ENCODE peak calls at places on chromosomes 13 and 19, in four cellular contexts. B is GM12891, M is GM12878, G is K562. R is an unnamed sample.

GRCh38 chr13:81078048-81078447 is 737.1 kb upstream of the SPRY2 start:
- DNase-seq in G (no peak), M (no peak), B (no peak), R (no peak)

GRCh38 chr19:40813182-40813581 is 14.2 kb downstream of the EGLN2 start:
- DNase-seq in M (no peak), G (peak), B (no peak), R (no peak)

GRCh38 chr13:27599845-27600553 is 20.3 kb downstream of the LNX2 start:
- DNase-seq in M (no peak), G (peak), B (no peak), R (no peak)

GRCh38 chr19:13841339-13842293 is 35.3 kb upstream of the NANOS3 start:
- DNase-seq in G (no peak), B (no peak), M (no peak), R (peak)

GRCh38 chr19:751501-752341 is 809 bp downstream of the MISP start:
- DNase-seq in M (no peak), G (peak), B (no peak), R (no peak)

GRCh38 chr13:39895254-39895653 is 239.8 kb downstream of the COG6 start:
- DNase-seq in G (no peak), B (no peak), M (no peak), R (no peak)

GRCh38 chr13:30889196-30889690 is 16.8 kb upstream of the MEDAG start:
- DNase-seq in B (no peak), M (no peak), G (no peak), R (no peak)

GRCh38 chr19:39150807-39151206 is 25.2 kb downstream of the PAK4 start:
- DNase-seq in G (no peak), B (no peak), M (no peak), R (no peak)

GRCh38 chr13:21130116-21130515 is 46.2 kb downstream of the SKA3 start:
- DNase-seq in B (no peak), M (no peak), G (no peak), R (no peak)

GRCh38 chr13:109297628-109298027 is 488.8 kb downstream of the IRS2 start:
- DNase-seq in B (no peak), G (no peak), M (no peak), R (no peak)

GRCh38 chr19:13098291-13099072 is 4.2 kb downstream of the LYL1 start:
- DNase-seq in B (no peak), M (no peak), G (peak), R (peak)

GRCh38 chr13:47594833-47595232 is 406.2 kb downstream of the SUCLA2 start:
- DNase-seq in B (no peak), M (no peak), G (no peak), R (peak)

GRCh38 chr19:8086849-8087248 is 34.3 kb downstream of the CCL25 start:
- DNase-seq in B (no peak), M (no peak), G (no peak), R (no peak)

GRCh38 chr19:10288662-10289166 is 1.0 kb upstream of the ICAM5 start:
- DNase-seq in B (no peak), G (peak), M (no peak), R (no peak)

GRCh38 chr13:77874406-77874805 is 44.2 kb downstream of the EDNRB start:
- DNase-seq in B (no peak), G (no peak), M (no peak), R (no peak)

GRCh38 chr13:98585946-98586345 is 9.0 kb upstream of the STK24 start:
- DNase-seq in B (no peak), M (no peak), G (no peak), R (no peak)

GRCh38 chr19:34193439-34193838 is 21.1 kb downstream of the LSM14A start:
- DNase-seq in G (no peak), B (no peak), M (no peak), R (no peak)

GRCh38 chr19:43501661-43502418 is 2.7 kb downstream of the PHLDB3 start:
- DNase-seq in M (no peak), B (no peak), G (peak), R (no peak)

GRCh38 chr19:5356918-5357317 is 16.3 kb upstream of the PTPRS start:
- DNase-seq in G (no peak), M (no peak), B (no peak), R (no peak)

GRCh38 chr13:106468207-106468606 is 67.3 kb downstream of the EFNB2 start:
- DNase-seq in M (no peak), B (no peak), G (no peak), R (no peak)

GRCh38 chr19:35791814-35792279 is 16.5 kb downstream of the ARHGAP33 start:
- DNase-seq in M (no peak), B (no peak), G (no peak), R (no peak)

GRCh38 chr13:112032186-112032835 is 34.6 kb upstream of the SOX1 start:
- DNase-seq in M (no peak), G (no peak), B (no peak), R (no peak)

GRCh38 chr13:112029143-112029542 is 37.8 kb upstream of the SOX1 start:
- DNase-seq in G (no peak), M (no peak), B (no peak), R (no peak)

GRCh38 chr13:112034846-112035245 is 32.1 kb upstream of the SOX1 start:
- DNase-seq in B (no peak), M (no peak), G (no peak), R (no peak)
- TF ChIP-seq SPI1 in B (no peak), M (no peak), G (no peak), R (no peak)

GRCh38 chr13:96900992-96901391 is 93.3 kb downstream of the OXGR1 start:
- DNase-seq in B (no peak), M (no peak), G (no peak), R (no peak)
- TF ChIP-seq SPI1 in B (no peak), M (no peak), G (no peak), R (no peak)

GRCh38 chr19:53809518-53810186 is 14.5 kb downstream of the NLRP12 start:
- DNase-seq in G (peak), B (no peak), M (no peak), R (no peak)
- TF ChIP-seq SPI1 in G (no peak), B (no peak), M (no peak), R (no peak)

GRCh38 chr19:6580313-6580712 is 10.6 kb downstream of the CD70 start:
- DNase-seq in M (no peak), B (no peak), G (no peak), R (no peak)

GRCh38 chr19:6576869-6577281 is 14.1 kb downstream of the CD70 start:
- DNase-seq in G (peak), B (no peak), M (no peak), R (no peak)

GRCh38 chr19:6572217-6572616 is 18.7 kb downstream of the CD70 start:
- DNase-seq in G (no peak), B (no peak), M (no peak), R (peak)

GRCh38 chr19:6579450-6580178 is 11.3 kb downstream of the CD70 start:
- DNase-seq in M (no peak), G (no peak), B (no peak), R (no peak)

GRCh38 chr19:6577410-6578125 is 13.4 kb downstream of the CD70 start:
- DNase-seq in G (peak), B (no peak), M (peak), R (peak)
- TF ChIP-seq SPI1 in G (no peak), B (peak), M (peak), R (no peak)

GRCh38 chr13:113291997-113292862 is 4.8 kb upstream of the LAMP1 start:
- DNase-seq in B (no peak), G (peak), M (no peak), R (no peak)
- TF ChIP-seq SPI1 in B (no peak), G (no peak), M (no peak), R (no peak)

GRCh38 chr19:46111376-46111775 is 13.1 kb downstream of the IGFL3 start:
- DNase-seq in B (no peak), G (no peak), M (no peak), R (no peak)

GRCh38 chr19:46109876-46110275 is 14.6 kb downstream of the IGFL3 start:
- DNase-seq in M (no peak), B (no peak), G (no peak), R (no peak)

GRCh38 chr19:46112527-46112926 is 12.0 kb downstream of the IGFL3 start:
- DNase-seq in G (no peak), M (no peak), B (no peak), R (no peak)

DNA sequence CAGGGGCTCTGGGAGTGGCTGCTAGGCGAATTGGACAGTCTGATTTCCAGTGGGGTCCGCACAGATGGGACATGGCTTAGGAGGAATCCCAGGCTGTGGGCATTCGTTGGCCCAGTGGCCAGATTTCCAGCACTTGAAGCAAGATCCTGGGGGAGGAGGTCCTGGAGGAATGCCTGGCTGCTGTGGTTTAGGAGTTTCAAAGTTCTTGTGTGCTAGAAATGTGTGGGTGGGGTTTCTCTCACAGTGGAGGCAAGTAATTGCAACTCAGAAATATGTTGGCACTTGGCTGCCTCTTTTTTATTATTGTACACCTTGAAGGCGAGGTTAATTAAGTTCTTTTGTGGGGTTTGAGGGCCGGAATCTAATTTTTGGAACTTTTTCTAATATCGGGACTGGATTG is 17.1 kb downstream of the IGFL3 start:
- DNase-seq in B (no peak), G (no peak), M (no peak), R (no peak)
- TF ChIP-seq SPI1 in B (no peak), G (no peak), M (no peak), R (no peak)

GRCh38 chr13:87497426-87497825 is 173.7 kb upstream of the SLITRK5 start:
- DNase-seq in B (no peak), G (no peak), M (no peak), R (no peak)

DNA sequence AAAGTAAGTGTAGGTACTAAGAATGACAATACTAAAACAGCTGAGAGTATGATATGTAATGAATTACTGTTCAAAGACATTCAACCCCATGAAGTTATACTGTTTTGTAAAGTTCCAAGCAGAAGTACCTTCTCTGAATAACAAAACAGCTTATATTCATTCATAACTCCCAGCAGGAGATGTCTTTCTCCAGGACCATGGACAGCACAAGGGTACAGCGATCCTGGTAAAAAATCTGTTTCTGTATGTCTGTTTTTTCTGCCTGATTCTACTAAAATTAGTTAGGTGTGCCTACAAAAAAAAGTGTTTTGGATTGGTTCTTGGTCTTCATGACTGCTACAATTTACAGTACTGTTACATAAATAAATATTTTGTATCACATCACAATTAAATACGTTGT is 172.5 kb upstream of the SLITRK5 start:
- DNase-seq in M (no peak), G (no peak), B (no peak), R (no peak)
- TF ChIP-seq SPI1 in M (no peak), G (no peak), B (no peak), R (no peak)

GRCh38 chr13:49021953-49022352 is 46.2 kb downstream of the FNDC3A start:
- DNase-seq in G (no peak), M (no peak), B (no peak), R (no peak)

GRCh38 chr13:49020940-49021548 is 45.3 kb downstream of the FNDC3A start:
- DNase-seq in G (no peak), B (no peak), M (no peak), R (no peak)

GRCh38 chr13:49023441-49023840 is 47.7 kb downstream of the FNDC3A start:
- DNase-seq in G (no peak), M (no peak), B (no peak), R (no peak)

GRCh38 chr13:49020328-49020727 is 44.6 kb downstream of the FNDC3A start:
- DNase-seq in B (no peak), M (no peak), G (no peak), R (no peak)

DNA sequence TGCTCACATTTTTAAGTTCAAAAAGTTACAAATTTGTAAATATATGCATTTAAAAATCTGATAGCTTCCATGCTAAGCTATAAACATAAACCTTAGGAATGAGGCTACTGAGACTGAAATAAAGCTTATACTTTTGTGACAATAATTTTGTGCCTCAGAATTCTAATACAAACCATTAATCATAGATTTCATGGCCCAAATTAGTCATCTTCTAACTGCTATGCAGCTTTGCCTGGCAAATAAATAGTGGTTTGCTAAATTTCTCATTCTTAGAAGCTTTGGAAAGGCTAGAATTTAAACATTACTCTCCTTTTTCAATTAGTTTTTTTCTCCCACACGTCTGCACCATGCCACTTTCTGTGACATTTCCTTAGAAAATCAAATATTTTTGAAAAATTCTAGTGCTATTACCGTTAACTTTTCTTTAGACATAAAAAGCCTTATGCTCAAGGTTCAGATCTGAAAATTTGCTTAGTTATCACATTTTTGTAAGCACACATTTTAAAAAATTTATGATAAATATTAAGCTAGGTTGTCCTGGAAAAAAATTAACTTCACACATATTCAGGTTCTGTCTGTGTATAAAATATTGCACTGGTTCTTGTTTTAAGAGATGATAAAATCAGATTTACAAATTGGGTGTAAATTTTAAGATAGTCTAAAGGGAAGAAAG is 46.9 kb downstream of the FNDC3A start:
- DNase-seq in G (no peak), M (no peak), B (no peak), R (no peak)
- TF ChIP-seq SPI1 in G (no peak), M (no peak), B (no peak), R (no peak)

GRCh38 chr13:35761440-35762252 is 285.2 kb upstream of the MAB21L1 start:
- DNase-seq in G (no peak), B (no peak), M (no peak), R (no peak)

GRCh38 chr13:35763060-35763804 is 286.7 kb upstream of the MAB21L1 start:
- DNase-seq in G (no peak), M (no peak), B (no peak), R (no peak)

GRCh38 chr13:35764359-35765015 is 288.0 kb upstream of the MAB21L1 start:
- DNase-seq in G (no peak), M (no peak), B (no peak), R (no peak)

GRCh38 chr13:35763805-35764170 is 287.3 kb upstream of the MAB21L1 start:
- DNase-seq in M (no peak), G (no peak), B (no peak), R (no peak)

DNA sequence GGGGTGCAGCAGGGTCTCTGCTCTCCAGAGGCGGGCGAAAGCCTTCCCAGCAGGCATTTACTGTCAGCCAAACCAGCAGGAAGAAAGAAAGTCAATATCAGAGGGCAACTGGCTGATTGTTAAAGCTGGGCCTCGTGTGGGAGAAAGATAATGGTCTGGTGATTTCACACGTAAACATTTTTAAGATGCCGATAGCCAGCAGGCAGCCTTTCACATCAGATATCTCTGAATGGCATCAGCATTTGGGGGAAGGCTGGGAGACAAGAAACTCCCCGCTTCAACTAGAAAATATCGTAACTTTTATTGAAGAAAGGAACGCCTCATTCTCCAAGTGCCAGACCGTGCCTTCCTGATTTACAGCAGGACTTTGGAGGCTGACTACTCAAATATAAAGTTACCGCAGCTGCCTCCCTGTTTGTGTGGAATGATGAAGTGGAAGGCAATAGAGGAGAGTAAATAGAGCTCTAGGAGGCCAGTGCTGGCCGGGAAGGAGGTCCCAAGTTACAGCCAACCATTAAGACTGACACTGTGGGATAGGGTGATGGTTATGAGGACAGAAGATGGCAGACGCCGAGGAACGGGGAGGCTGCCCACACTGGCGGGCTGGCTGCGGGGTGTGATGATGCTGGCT is 284.3 kb upstream of the MAB21L1 start:
- DNase-seq in G (no peak), B (no peak), M (no peak), R (no peak)
- TF ChIP-seq SPI1 in G (no peak), B (no peak), M (no peak), R (no peak)

GRCh38 chr13:38262211-38262610 is 87.4 kb upstream of the UFM1 start:
- DNase-seq in M (no peak), B (no peak), G (no peak), R (no peak)
- TF ChIP-seq SPI1 in M (no peak), B (no peak), G (no peak), R (no peak)